ENCODE peak calls at places on chromosomes 11 and 22, in six cellular contexts. B is PC-9, K is GM23248, X is fibroblast of lung, J is OCI-LY7, R is mammary epithelial cell. V is an unnamed sample. For H3K79me2, the result is how much of the 10 kb centered on the place peaks cover.

GRCh38 chr22:42720263-42721044 is at the start of gene A4GALT:
- DNase-seq in B (no peak), K (peak), X (no peak), J (peak), R (no peak), V (no peak)

GRCh38 chr11:66035653-66036333 is 9.5 kb upstream of the CATSPER1 start:
- DNase-seq in B (no peak), K (no peak), X (no peak), J (no peak), R (no peak), V (no peak)

GRCh38 chr11:109697140-109697843 is 275.3 kb downstream of the C11orf87 start:
- DNase-seq in B (no peak), K (peak), X (peak), J (peak), R (peak), V (peak)

GRCh38 chr22:24952837-24953293 is 349 bp downstream of the KIAA1671 start:
- DNase-seq in B (peak), K (peak), X (peak), J (no peak), R (peak), V (peak)

GRCh38 chr11:80916180-80916811 is 1475.5 kb upstream of the TENM4 start:
- DNase-seq in B (no peak), K (no peak), X (no peak), J (no peak), R (peak), V (no peak)

GRCh38 chr11:72519220-72519881 is 85.0 kb upstream of the CLPB start:
- DNase-seq in B (no peak), K (peak), X (no peak), J (no peak), R (no peak), V (no peak)

GRCh38 chr22:46105494-46106278 is 44.6 kb upstream of the PPARA start:
- DNase-seq in B (no peak), K (peak), X (peak), J (no peak), R (peak), V (no peak)

GRCh38 chr11:104891135-104891534 is 7.1 kb downstream of the CASP12 start:
- DNase-seq in B (no peak), K (no peak), X (peak), J (no peak), R (no peak), V (peak)

GRCh38 chr22:42301742-42302102 is 31.3 kb upstream of the TCF20 start:
- DNase-seq in B (no peak), K (no peak), X (no peak), J (no peak), R (no peak), V (no peak)

GRCh38 chr11:81497202-81497804 is 1236.4 kb downstream of the FAM181B start:
- DNase-seq in B (peak), K (peak), X (peak), J (peak), R (peak), V (peak)

GRCh38 chr11:96112192-96113099 is 188.5 kb upstream of the MTMR2 start:
- DNase-seq in B (no peak), K (peak), X (no peak), J (no peak), R (no peak), V (no peak)

GRCh38 chr11:118897721-118898310 is 14.1 kb downstream of the CXCR5 start:
- DNase-seq in B (no peak), K (no peak), X (no peak), J (no peak), R (no peak), V (no peak)

GRCh38 chr11:132278801-132279574 is 908.6 kb downstream of the NTM start:
- DNase-seq in B (no peak), K (peak), X (peak), J (peak), R (peak), V (peak)

GRCh38 chr11:8062781-8063257 is 18.2 kb upstream of the TUB start:
- DNase-seq in B (no peak), K (peak), X (no peak), J (no peak), R (no peak), V (no peak)

GRCh38 chr11:116852261-116853125 is 15.1 kb upstream of the APOA1 start:
- DNase-seq in B (peak), K (peak), X (peak), J (no peak), R (peak), V (peak)

GRCh38 chr11:19460718-19461405 is 220.1 kb upstream of the E2F8 start:
- DNase-seq in B (no peak), K (peak), X (no peak), J (no peak), R (peak), V (no peak)

GRCh38 chr11:6646040-6646439 is 9.6 kb downstream of the DCHS1 start:
- DNase-seq in B (no peak), K (peak), X (peak), J (peak), R (no peak), V (no peak)

GRCh38 chr11:58787903-58788302 is 56.2 kb upstream of the GLYAT start:
- DNase-seq in B (peak), K (peak), X (peak), J (no peak), R (peak), V (peak)

GRCh38 chr22:22710719-22711531 is 66.5 kb downstream of the GGTLC2 start:
- DNase-seq in B (no peak), K (peak), X (peak), J (peak), R (no peak), V (peak)

GRCh38 chr11:33542921-33543320 is 157.7 kb downstream of the C11orf91 start:
- DNase-seq in B (no peak), K (peak), X (peak), J (peak), R (peak), V (peak)

GRCh38 chr11:60206616-60207015 is 23.7 kb upstream of the MS4A6A start:
- DNase-seq in B (no peak), K (no peak), X (no peak), J (no peak), R (peak), V (no peak)

GRCh38 chr11:59281177-59281576 is 68.5 kb upstream of the MPEG1 start:
- DNase-seq in B (no peak), K (no peak), X (no peak), J (no peak), R (no peak), V (no peak)

GRCh38 chr11:122105009-122105828 is 10.8 kb downstream of the BLID start:
- DNase-seq in B (no peak), K (peak), X (peak), J (no peak), R (no peak), V (peak)

GRCh38 chr22:20651286-20651685 is 122.6 kb upstream of the SERPIND1 start:
- DNase-seq in B (no peak), K (no peak), X (no peak), J (no peak), R (no peak), V (no peak)

GRCh38 chr11:87460842-87461637 is 423.3 kb downstream of the TMEM135 start:
- DNase-seq in B (no peak), K (no peak), X (no peak), J (no peak), R (no peak), V (no peak)

GRCh38 chr22:32847067-32847491 is 45.6 kb downstream of the TIMP3 start:
- DNase-seq in B (no peak), K (peak), X (peak), J (no peak), R (peak), V (no peak)

GRCh38 chr11:43957571-43957970 is 15.1 kb downstream of the C11orf96 start:
- DNase-seq in B (no peak), K (no peak), X (no peak), J (no peak), R (no peak), V (no peak)

GRCh38 chr11:43968719-43969118 is 26.3 kb downstream of the C11orf96 start:
- DNase-seq in B (no peak), K (no peak), X (no peak), J (no peak), R (no peak), V (no peak)

GRCh38 chr11:43959321-43959995 is 17.0 kb downstream of the C11orf96 start:
- DNase-seq in B (no peak), K (no peak), X (peak), J (no peak), R (no peak), V (no peak)

GRCh38 chr11:43962383-43962969 is 20.0 kb downstream of the C11orf96 start:
- DNase-seq in B (no peak), K (peak), X (no peak), J (no peak), R (no peak), V (no peak)

GRCh38 chr11:43963221-43963620 is 20.8 kb downstream of the C11orf96 start:
- DNase-seq in B (no peak), K (no peak), X (no peak), J (no peak), R (no peak), V (no peak)
- H3K4me3 ChIP-seq in B (no peak), K (no peak), X (no peak), J (no peak), R (no peak), V (no peak)

GRCh38 chr22:44181912-44182590 is 1.3 kb downstream of the PARVG start:
- DNase-seq in B (no peak), K (no peak), X (no peak), J (no peak), R (no peak), V (no peak)
- H3K79me2 ChIP-seq in B (under half), K (under half), X (under half), J (under half), R (under half), V (under half)

GRCh38 chr11:57776101-57776511 is 14.5 kb downstream of the CTNND1 start:
- DNase-seq in B (peak), K (peak), X (peak), J (no peak), R (no peak), V (no peak)

GRCh38 chr11:57778318-57779037 is 16.9 kb downstream of the CTNND1 start:
- DNase-seq in B (peak), K (peak), X (peak), J (no peak), R (peak), V (peak)

GRCh38 chr11:57775474-57775873 is 13.9 kb downstream of the CTNND1 start:
- DNase-seq in B (no peak), K (peak), X (no peak), J (no peak), R (no peak), V (peak)

GRCh38 chr11:57777969-57778317 is 16.3 kb downstream of the CTNND1 start:
- DNase-seq in B (peak), K (no peak), X (no peak), J (no peak), R (peak), V (peak)

GRCh38 chr11:57776577-57776976 is 15.0 kb downstream of the CTNND1 start:
- DNase-seq in B (no peak), K (no peak), X (no peak), J (no peak), R (no peak), V (peak)
- H3K4me3 ChIP-seq in B (peak), K (no peak), X (no peak), J (no peak), R (no peak), V (no peak)

DNA sequence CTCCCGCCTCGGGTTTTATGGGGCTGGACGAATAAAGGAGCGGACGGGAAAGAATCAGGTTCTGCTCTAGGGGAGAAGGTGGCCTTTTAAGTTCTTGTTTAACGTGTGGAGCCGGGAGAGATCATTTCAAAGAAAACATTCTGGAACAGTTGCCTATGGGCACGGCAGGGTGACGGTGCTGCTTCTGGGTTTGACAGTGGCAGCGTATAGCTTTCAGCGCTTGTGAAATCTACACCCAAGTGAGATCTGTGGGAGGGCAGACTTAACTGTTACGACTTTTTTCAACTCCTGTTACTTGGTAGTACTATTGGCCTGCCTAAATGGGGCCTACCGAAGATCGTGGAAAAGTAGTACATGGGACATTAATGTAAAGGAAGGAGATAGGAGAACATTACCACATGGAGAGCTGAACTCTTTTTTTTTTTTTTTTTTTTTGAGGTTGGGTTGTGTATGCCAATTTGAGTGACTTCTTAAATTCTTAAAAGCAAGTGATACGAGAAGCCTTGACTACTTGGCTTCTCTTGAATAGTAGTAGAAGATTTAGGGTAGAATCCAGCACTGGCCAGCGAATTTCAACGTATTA is 745 bp downstream of the USP47 start:
- DNase-seq in B (peak), K (peak), X (peak), J (peak), R (peak), V (peak)
- H3K79me2 ChIP-seq in B (half or more), K (half or more), X (half or more), J (half or more), R (half or more), V (half or more)

GRCh38 chr11:115759622-115760527 is 255.7 kb upstream of the CADM1 start:
- DNase-seq in B (no peak), K (peak), X (peak), J (no peak), R (no peak), V (no peak)
- H3K4me3 ChIP-seq in B (no peak), K (peak), X (peak), J (no peak), R (peak), V (no peak)

V was measured in PC-3.